ENCODE peak calls at places on chromosomes 1 and 21, in seven cellular contexts. A is neural progenitor cell, Y is cardiac muscle cell, L is left ventricle myocardium inferior, M is endodermal cell, K is tibial artery, U is OCI-LY7. I is an unnamed sample.

GRCh38 chr1:61053712-61054608 is 28.4 kb upstream of the NFIA start:
- DNase-seq in A (peak; percentile 49), Y (peak; percentile 59), L (peak; percentile 74), M (peak; percentile 78), K (no peak), U (no peak), I (no peak)

GRCh38 chr21:44752701-44753235 is 41.4 kb upstream of the TSPEAR start:
- DNase-seq in A (no peak), Y (no peak), L (no peak), M (no peak), K (peak; percentile 16), U (no peak), I (no peak)

GRCh38 chr21:37225440-37225839 is 41.7 kb downstream of the VPS26C start:
- DNase-seq in A (no peak), Y (no peak), L (no peak), M (no peak), K (no peak), U (no peak), I (no peak)

GRCh38 chr1:117659565-117660264 is 53.9 kb downstream of the TENT5C start:
- DNase-seq in A (no peak), Y (no peak), L (no peak), M (no peak), K (no peak), U (peak; percentile 92), I (no peak)

GRCh38 chr1:234960722-234961467 is 167.7 kb downstream of the TOMM20 start:
- DNase-seq in A (no peak), Y (no peak), L (no peak), M (no peak), K (no peak), U (no peak), I (peak; percentile 76)

GRCh38 chr1:237062976-237063375 is 21.0 kb downstream of the RYR2 start:
- DNase-seq in A (peak; percentile 12), Y (no peak), L (no peak), M (peak; percentile 72), K (no peak), U (no peak), I (no peak)

GRCh38 chr1:6785721-6786505 is 659 bp downstream of the CAMTA1 start:
- DNase-seq in A (peak; percentile 80), Y (peak; percentile 73), L (peak; percentile 49), M (peak; percentile 74), K (peak; percentile 25), U (peak; percentile 48), I (peak; percentile 30)

GRCh38 chr1:153428073-153428638 is 11.8 kb downstream of the S100A7A start:
- DNase-seq in A (no peak), Y (no peak), L (no peak), M (no peak), K (no peak), U (no peak), I (no peak)

GRCh38 chr1:54853793-54854370 is 33.1 kb downstream of the DHCR24 start:
- DNase-seq in A (no peak), Y (no peak), L (no peak), M (peak; percentile 37), K (no peak), U (no peak), I (no peak)

GRCh38 chr1:32939655-32940371 is 24.8 kb downstream of the RNF19B start:
- DNase-seq in A (no peak), Y (no peak), L (peak; percentile 56), M (no peak), K (peak; percentile 48), U (no peak), I (no peak)

GRCh38 chr1:172421974-172422604 is 1.6 kb downstream of the C1orf105 start:
- DNase-seq in A (no peak), Y (no peak), L (no peak), M (no peak), K (peak; percentile 27), U (no peak), I (no peak)

GRCh38 chr21:45416619-45417018 is 11.7 kb downstream of the COL18A1 start:
- DNase-seq in A (no peak), Y (no peak), L (peak; percentile 5), M (peak; percentile 75), K (no peak), U (no peak), I (no peak)

GRCh38 chr1:163046071-163046470 is 23.1 kb upstream of the RGS4 start:
- DNase-seq in A (no peak), Y (no peak), L (no peak), M (no peak), K (no peak), U (no peak), I (no peak)

GRCh38 chr1:246989901-246990300 is 18.0 kb downstream of the ZNF695 start:
- DNase-seq in A (no peak), Y (no peak), L (no peak), M (no peak), K (no peak), U (no peak), I (no peak)

GRCh38 chr1:246987083-246987690 is 20.7 kb downstream of the ZNF695 start:
- DNase-seq in A (no peak), Y (no peak), L (no peak), M (no peak), K (no peak), U (no peak), I (no peak)

GRCh38 chr1:246988316-246988715 is 19.5 kb downstream of the ZNF695 start:
- DNase-seq in A (no peak), Y (no peak), L (no peak), M (no peak), K (no peak), U (no peak), I (no peak)
- H3K9me3 ChIP-seq in A (peaks cover 89% of the 10 kb centered on the region), Y (peaks cover 8% of the 10 kb centered on the region), L (peaks cover 100% of the 10 kb centered on the region), M (peaks cover 100% of the 10 kb centered on the region), K (peaks cover 4% of the 10 kb centered on the region), U (peaks cover 62% of the 10 kb centered on the region), I (peaks cover 83% of the 10 kb centered on the region)

GRCh38 chr1:203596673-203597072 is 30.0 kb upstream of the ATP2B4 start:
- DNase-seq in A (no peak), Y (no peak), L (no peak), M (no peak), K (no peak), U (no peak), I (no peak)
- H3K4me3 ChIP-seq in A (no peak overlapping the region), Y (no peak overlapping the region), L (no peak overlapping the region), M (no peak overlapping the region), K (no peak overlapping the region), U (no peak overlapping the region), I (no peak overlapping the region)

GRCh38 chr1:114110011-114110410 is 43.7 kb downstream of the SYT6 start:
- DNase-seq in A (no peak), Y (peak; percentile 38), L (no peak), M (no peak), K (no peak), U (no peak), I (no peak)

GRCh38 chr1:114103992-114104391 is 49.7 kb downstream of the SYT6 start:
- DNase-seq in A (no peak), Y (no peak), L (no peak), M (no peak), K (no peak), U (no peak), I (no peak)

GRCh38 chr1:114108741-114109255 is 44.9 kb downstream of the SYT6 start:
- DNase-seq in A (no peak), Y (no peak), L (no peak), M (no peak), K (no peak), U (no peak), I (no peak)

GRCh38 chr1:114105401-114105979 is 48.2 kb downstream of the SYT6 start:
- DNase-seq in A (peak; percentile 57), Y (no peak), L (no peak), M (no peak), K (no peak), U (no peak), I (no peak)

GRCh38 chr1:114107474-114108175 is 46.0 kb downstream of the SYT6 start:
- DNase-seq in A (no peak), Y (peak; percentile 48), L (no peak), M (no peak), K (no peak), U (no peak), I (peak; percentile 71)
- TF ChIP-seq CTCF in A (no peak), Y (no peak), L (peak; percentile 20), M (peak; percentile 56), K (no peak), U (no peak), I (no peak)

GRCh38 chr1:214285622-214286440 is 4.9 kb downstream of the SMYD2 start:
- DNase-seq in A (no peak), Y (no peak), L (no peak), M (no peak), K (no peak), U (no peak), I (no peak)

GRCh38 chr1:214290399-214291037 is 9.6 kb downstream of the SMYD2 start:
- DNase-seq in A (no peak), Y (no peak), L (peak; percentile 38), M (no peak), K (no peak), U (no peak), I (no peak)

GRCh38 chr1:214292317-214292716 is 11.4 kb downstream of the SMYD2 start:
- DNase-seq in A (no peak), Y (no peak), L (no peak), M (no peak), K (no peak), U (no peak), I (no peak)

GRCh38 chr1:214287884-214288283 is 6.9 kb downstream of the SMYD2 start:
- DNase-seq in A (no peak), Y (no peak), L (no peak), M (no peak), K (no peak), U (no peak), I (no peak)

DNA sequence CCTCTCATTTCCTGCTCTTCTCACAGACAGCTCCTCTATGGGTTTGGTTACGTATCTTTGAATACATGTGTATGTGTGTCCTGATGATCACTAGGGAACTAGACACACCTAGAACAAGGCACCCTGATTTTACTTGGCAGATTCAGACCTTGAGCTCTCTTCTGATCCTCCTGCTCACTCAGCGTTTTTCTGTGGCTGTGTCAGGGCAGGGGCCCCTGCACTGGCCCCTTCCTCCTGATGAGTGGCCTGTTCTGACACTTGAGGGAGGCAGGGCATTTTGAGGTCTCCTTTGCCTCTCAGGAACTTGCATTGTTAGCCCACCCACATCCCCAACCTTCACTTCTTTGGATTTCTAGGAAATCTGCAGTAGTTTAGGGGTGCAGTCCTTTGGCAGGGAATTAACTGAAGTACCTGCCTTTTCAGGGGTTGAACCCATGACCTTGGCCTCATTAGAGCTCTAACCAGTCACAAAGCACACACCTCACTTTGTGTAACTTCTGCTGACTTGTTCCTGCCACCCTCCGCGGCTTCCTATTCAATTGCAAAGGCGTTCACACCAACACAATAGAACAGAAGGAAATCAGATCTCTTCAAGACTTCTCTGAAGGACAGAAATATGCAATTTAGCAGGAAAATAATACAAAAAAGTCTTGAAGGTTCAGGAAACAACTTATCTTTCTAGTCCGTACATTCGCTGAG is 8.8 kb downstream of the SMYD2 start:
- DNase-seq in A (no peak), Y (no peak), L (no peak), M (peak; percentile 82), K (no peak), U (no peak), I (no peak)
- H3K9me3 ChIP-seq in A (no peaks in the 10 kb centered on the region), Y (no peaks in the 10 kb centered on the region), L (no peaks in the 10 kb centered on the region), M (no peaks in the 10 kb centered on the region), K (no peaks in the 10 kb centered on the region), U (no peaks in the 10 kb centered on the region), I (no peaks in the 10 kb centered on the region)

GRCh38 chr1:36305915-36306209 is 306 bp upstream of the SH3D21 start:
- DNase-seq in A (no peak), Y (no peak), L (no peak), M (no peak), K (no peak), U (no peak), I (no peak)
- H3K4me3 ChIP-seq in A (peak overlapping the region; percentile 80), Y (peak overlapping the region; percentile 52), L (peak overlapping the region; percentile 81), M (peak overlapping the region; percentile 89), K (peak overlapping the region; percentile 58), U (peak overlapping the region; percentile 65), I (peak overlapping the region; percentile 53)

GRCh38 chr21:43609501-43610340 is 49.6 kb downstream of the HSF2BP start:
- DNase-seq in A (no peak), Y (peak; percentile 30), L (no peak), M (no peak), K (no peak), U (no peak), I (no peak)
- TF ChIP-seq CTCF in A (no peak), Y (no peak), L (no peak), M (no peak), K (no peak), U (no peak), I (no peak)

I was measured in Caco-2.